ENCODE peak calls at places on chromosomes 16 and 17, in eight cellular contexts. C is upper lobe of left lung, M is left ventricle myocardium inferior, A is small intestine, N is neuronal stem cell, J is AG10803, L is fibroblast of lung, O is BJ. W is an unnamed sample.

GRCh38 chr16:29922326-29922725 is 3.7 kb downstream of the KCTD13 start:
- DNase-seq in N (no peak), A (no peak), M (no peak), O (no peak), C (no peak), J (no peak), L (no peak), W (no peak)

GRCh38 chr16:7615565-7615964 is 282.9 kb downstream of the RBFOX1 start:
- DNase-seq in C (no peak), N (no peak), M (no peak), L (no peak), J (no peak), O (no peak), A (no peak), W (peak)

GRCh38 chr17:79667121-79667715 is 56.4 kb upstream of the RBFOX3 start:
- DNase-seq in J (no peak), O (no peak), L (no peak), N (no peak), M (peak), A (no peak), C (no peak), W (no peak)

GRCh38 chr16:80666378-80667257 is 125.8 kb downstream of the DYNLRB2 start:
- DNase-seq in L (no peak), O (no peak), A (no peak), C (no peak), M (no peak), J (no peak), N (no peak), W (no peak)

GRCh38 chr16:12546918-12547607 is 256.6 kb downstream of the CPPED1 start:
- DNase-seq in J (no peak), O (no peak), A (no peak), C (no peak), L (no peak), M (no peak), N (no peak), W (no peak)

GRCh38 chr16:50731130-50731988 is 10.5 kb upstream of the CYLD start:
- DNase-seq in C (no peak), L (no peak), M (no peak), N (no peak), O (no peak), J (no peak), A (no peak), W (no peak)

GRCh38 chr16:4010225-4011158 is 105.8 kb downstream of the ADCY9 start:
- DNase-seq in M (no peak), L (no peak), O (no peak), A (no peak), N (no peak), J (no peak), C (no peak), W (no peak)

GRCh38 chr17:39563476-39563875 is 44.2 kb downstream of the NEUROD2 start:
- DNase-seq in A (no peak), J (no peak), M (no peak), L (peak), N (peak), C (no peak), O (no peak), W (peak)

GRCh38 chr16:76123966-76124365 is 153.2 kb upstream of the CNTNAP4 start:
- DNase-seq in M (no peak), N (no peak), O (no peak), A (no peak), C (no peak), J (no peak), L (no peak), W (no peak)

GRCh38 chr16:76114681-76115080 is 162.5 kb upstream of the CNTNAP4 start:
- DNase-seq in N (no peak), C (no peak), O (no peak), M (no peak), J (no peak), A (no peak), L (no peak), W (no peak)

DNA sequence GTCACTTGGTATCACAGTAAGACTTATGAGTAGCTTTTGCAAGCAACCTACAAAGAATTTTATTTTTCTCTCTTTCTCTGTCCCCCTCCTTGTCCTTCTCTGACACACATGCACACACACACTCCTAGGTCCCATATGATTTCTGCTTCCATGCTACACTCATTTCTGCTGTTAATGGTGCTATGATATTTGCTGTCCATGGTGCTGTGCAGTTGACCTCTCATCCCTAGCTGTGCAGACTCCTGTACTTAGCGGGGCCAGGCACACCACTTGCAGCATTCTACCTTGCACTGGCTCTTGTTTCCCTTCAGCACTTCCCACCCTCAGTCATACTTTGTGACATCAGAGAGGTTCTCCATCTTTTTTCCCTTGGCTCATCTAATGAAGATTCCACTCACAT is 158.9 kb upstream of the CNTNAP4 start:
- DNase-seq in J (no peak), N (no peak), O (no peak), M (no peak), A (no peak), C (no peak), L (no peak), W (no peak)
- H3K4me3 ChIP-seq in J (no peak), N (no peak), O (no peak), M (no peak), A (no peak), C (no peak), L (no peak), W (no peak)

GRCh38 chr17:43213545-43213944 is 1.9 kb downstream of the TMEM106A start:
- DNase-seq in O (no peak), N (no peak), J (no peak), A (no peak), C (no peak), L (no peak), M (no peak), W (no peak)
- H3K4me3 ChIP-seq in O (no peak), N (no peak), J (no peak), A (no peak), C (no peak), L (no peak), M (no peak), W (no peak)

DNA sequence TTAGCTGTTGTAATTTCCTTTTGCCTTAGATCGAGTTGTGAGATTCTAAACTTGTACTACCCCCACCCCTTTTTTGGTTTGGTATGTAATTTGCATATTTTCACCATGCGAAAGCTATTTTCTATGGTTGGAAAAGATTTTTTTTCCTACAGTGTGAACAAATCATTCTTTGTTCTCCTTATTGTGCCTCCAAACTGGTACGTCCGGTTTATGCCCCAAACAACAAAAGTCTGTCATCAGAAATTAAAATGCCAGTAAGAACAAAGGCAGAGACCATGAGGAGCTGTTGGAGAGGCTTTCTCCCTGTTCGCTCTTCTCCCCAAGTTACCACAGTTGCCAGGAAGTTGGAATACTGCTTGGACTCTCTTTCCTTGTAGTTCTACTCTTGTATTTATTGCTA is 66.2 kb downstream of the BCAS3 start:
- DNase-seq in N (no peak), L (peak), C (no peak), A (no peak), O (peak), J (peak), M (no peak), W (peak)
- H3K4me3 ChIP-seq in N (peak), L (peak), C (no peak), A (no peak), O (peak), J (peak), M (no peak), W (peak)

DNA sequence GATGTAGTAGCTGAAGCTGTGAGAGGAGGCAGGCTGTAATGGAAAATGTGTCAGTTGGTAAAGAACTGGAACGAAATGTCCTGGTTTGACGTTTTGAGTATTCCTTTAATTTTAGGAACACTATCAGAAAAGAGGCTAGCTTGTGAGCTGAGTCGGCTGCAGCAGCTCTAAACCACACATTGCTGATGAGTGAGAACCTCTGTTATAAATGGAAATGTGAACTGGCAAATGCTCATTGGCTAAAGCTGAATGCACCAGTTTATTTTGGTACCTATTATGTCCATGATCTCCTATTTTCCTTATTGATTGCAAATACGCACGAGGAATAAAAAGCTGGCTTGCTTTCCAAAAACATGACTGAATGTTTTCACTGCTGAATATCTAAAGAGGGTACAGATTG is 11.0 kb upstream of the WIPI1 start:
- DNase-seq in M (no peak), L (peak), N (no peak), J (no peak), A (no peak), C (no peak), O (no peak), W (no peak)
- H3K4me3 ChIP-seq in M (no peak), L (no peak), N (no peak), J (no peak), A (no peak), C (no peak), O (no peak), W (no peak)

DNA sequence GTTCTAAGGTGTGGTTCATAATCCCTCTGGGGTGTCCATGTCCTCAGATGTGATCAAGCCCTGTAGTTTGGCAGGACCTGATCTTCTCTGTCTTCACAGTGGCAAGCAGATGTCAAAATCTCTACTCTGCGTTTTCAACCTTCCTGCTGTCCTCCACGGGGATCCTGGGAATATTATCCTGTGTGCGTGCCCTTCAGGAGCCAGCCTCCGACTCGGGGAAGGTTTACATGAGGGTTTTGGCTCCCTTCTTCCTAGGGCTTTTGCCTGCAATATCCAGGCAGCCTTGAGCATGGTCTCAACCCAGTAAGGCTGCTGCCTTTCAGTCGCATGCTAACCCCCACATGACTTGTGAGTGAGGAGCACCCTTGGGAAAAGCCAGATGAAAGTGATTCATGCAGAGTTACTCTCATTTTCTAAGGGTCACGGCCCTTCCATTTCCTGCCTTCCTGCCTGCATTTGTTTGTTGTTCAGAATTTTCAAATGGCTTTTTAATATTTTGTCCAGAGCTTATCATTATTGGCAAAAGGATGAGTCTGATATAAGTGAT is 202.2 kb upstream of the CHMP6 start:
- DNase-seq in A (no peak), L (peak), M (no peak), C (no peak), N (no peak), O (peak), J (peak), W (peak)
- H3K4me3 ChIP-seq in A (no peak), L (no peak), M (no peak), C (no peak), N (no peak), O (no peak), J (peak), W (no peak)

W was measured in SJCRH30.